ENCODE peak calls at places on chromosomes 3 and 15, in six cellular contexts. One of them, this sample, is unnamed.
A peak's percentile ranks its signal among the peaks of the same experiment; 100 is the strongest.

GRCh38 chr3:39264053-39264452 is 15.8 kb downstream of the CX3CR1 start:
- DNase-seq in A549: no peak
- DNase-seq in K562: no peak
- DNase-seq in tibial artery: no peak
- DNase-seq in PC-9: no peak
- DNase-seq in uterus: no peak
- DNase-seq in this sample: no peak

GRCh38 chr3:43260412-43260811 is 25.9 kb upstream of the SNRK start:
- DNase-seq in uterus: no peak
- DNase-seq in tibial artery: no peak
- DNase-seq in A549: peak; percentile 15
- DNase-seq in K562: peak; percentile 63
- DNase-seq in PC-9: no peak
- DNase-seq in this sample: no peak

GRCh38 chr3:117903226-117903625 is 1131.4 kb downstream of the IGSF11 start:
- DNase-seq in PC-9: no peak
- DNase-seq in K562: no peak
- DNase-seq in uterus: no peak
- DNase-seq in A549: no peak
- DNase-seq in tibial artery: no peak
- DNase-seq in this sample: no peak

GRCh38 chr15:78345726-78346125 is 5.6 kb downstream of the CRABP1 start:
- DNase-seq in A549: no peak
- DNase-seq in PC-9: no peak
- DNase-seq in tibial artery: no peak
- DNase-seq in uterus: no peak
- DNase-seq in K562: no peak
- DNase-seq in this sample: no peak

GRCh38 chr15:78872972-78873795 is 494 bp downstream of the MORF4L1 start:
- DNase-seq in PC-9: peak; percentile 90
- DNase-seq in K562: peak; percentile 67
- DNase-seq in A549: peak; percentile 97
- DNase-seq in tibial artery: peak; percentile 84
- DNase-seq in uterus: peak; percentile 72
- DNase-seq in this sample: peak; percentile 68

GRCh38 chr3:72036899-72037298 is 252.0 kb upstream of the PROK2 start:
- DNase-seq in tibial artery: no peak
- DNase-seq in A549: no peak
- DNase-seq in K562: no peak
- DNase-seq in PC-9: no peak
- DNase-seq in uterus: no peak
- DNase-seq in this sample: no peak

GRCh38 chr3:14623569-14624051 is 28.0 kb upstream of the CCDC174 start:
- DNase-seq in uterus: no peak
- DNase-seq in A549: no peak
- DNase-seq in K562: no peak
- DNase-seq in PC-9: no peak
- DNase-seq in tibial artery: no peak
- DNase-seq in this sample: no peak

GRCh38 chr3:48352546-48352945 is 19.1 kb upstream of the SPINK8 start:
- DNase-seq in PC-9: no peak
- DNase-seq in A549: no peak
- DNase-seq in uterus: no peak
- DNase-seq in tibial artery: no peak
- DNase-seq in K562: no peak
- DNase-seq in this sample: no peak

GRCh38 chr3:173553635-173554280 is 156.2 kb downstream of the NLGN1 start:
- DNase-seq in uterus: no peak
- DNase-seq in K562: no peak
- DNase-seq in tibial artery: no peak
- DNase-seq in A549: peak; percentile 15
- DNase-seq in PC-9: no peak
- DNase-seq in this sample: peak; percentile 33

GRCh38 chr3:154967090-154967489 is 113.0 kb upstream of the MME start:
- DNase-seq in PC-9: no peak
- DNase-seq in K562: no peak
- DNase-seq in uterus: no peak
- DNase-seq in tibial artery: no peak
- DNase-seq in A549: no peak
- DNase-seq in this sample: no peak

GRCh38 chr15:67601008-67601620 is 58.6 kb downstream of the MAP2K5 start:
- DNase-seq in tibial artery: no peak
- DNase-seq in A549: no peak
- DNase-seq in K562: no peak
- DNase-seq in uterus: no peak
- DNase-seq in PC-9: no peak
- DNase-seq in this sample: no peak

GRCh38 chr15:68676011-68676605 is 97.3 kb downstream of the CORO2B start:
- DNase-seq in A549: peak; percentile 27
- DNase-seq in K562: no peak
- DNase-seq in uterus: no peak
- DNase-seq in PC-9: no peak
- DNase-seq in tibial artery: peak; percentile 24
- DNase-seq in this sample: no peak

GRCh38 chr3:141410861-141411771 is 42.8 kb downstream of the ZBTB38 start:
- DNase-seq in K562: no peak
- DNase-seq in PC-9: peak; percentile 50
- DNase-seq in tibial artery: no peak
- DNase-seq in A549: peak; percentile 81
- DNase-seq in uterus: no peak
- DNase-seq in this sample: no peak

GRCh38 chr3:161069441-161070251 is 35.5 kb downstream of the B3GALNT1 start:
- DNase-seq in A549: peak; percentile 9
- DNase-seq in uterus: no peak
- DNase-seq in tibial artery: peak; percentile 77
- DNase-seq in K562: no peak
- DNase-seq in PC-9: peak; percentile 77
- DNase-seq in this sample: no peak

GRCh38 chr15:90836296-90836871 is 32.0 kb upstream of the FURIN start:
- DNase-seq in uterus: no peak
- DNase-seq in PC-9: no peak
- DNase-seq in K562: peak; percentile 66
- DNase-seq in tibial artery: no peak
- DNase-seq in A549: peak; percentile 53
- DNase-seq in this sample: no peak

GRCh38 chr15:31389576-31389975 is 62.9 kb downstream of the KLF13 start:
- DNase-seq in PC-9: no peak
- DNase-seq in tibial artery: no peak
- DNase-seq in uterus: no peak
- DNase-seq in A549: no peak
- DNase-seq in K562: no peak
- DNase-seq in this sample: no peak

GRCh38 chr3:128051837-128052766 is at the start of gene SEC61A1:
- DNase-seq in uterus: peak; percentile 96
- DNase-seq in PC-9: peak; percentile 78
- DNase-seq in tibial artery: peak; percentile 97
- DNase-seq in K562: peak; percentile 94
- DNase-seq in A549: peak; percentile 90
- DNase-seq in this sample: peak; percentile 81

GRCh38 chr3:5581743-5582142 is 394.2 kb downstream of the EDEM1 start:
- DNase-seq in uterus: no peak
- DNase-seq in K562: no peak
- DNase-seq in tibial artery: no peak
- DNase-seq in A549: no peak
- DNase-seq in PC-9: no peak
- DNase-seq in this sample: no peak

GRCh38 chr3:29649815-29650547 is 369.1 kb downstream of the RBMS3 start:
- DNase-seq in K562: no peak
- DNase-seq in tibial artery: no peak
- DNase-seq in A549: peak; percentile 11
- DNase-seq in uterus: no peak
- DNase-seq in PC-9: no peak
- DNase-seq in this sample: no peak

GRCh38 chr3:42665050-42665878 is 11.8 kb downstream of the ZBTB47 start:
- DNase-seq in A549: no peak
- DNase-seq in uterus: peak; percentile 11
- DNase-seq in tibial artery: peak; percentile 65
- DNase-seq in K562: no peak
- DNase-seq in PC-9: no peak
- DNase-seq in this sample: no peak

GRCh38 chr15:69279636-69280035 is 19.1 kb upstream of the PAQR5 start:
- DNase-seq in tibial artery: no peak
- DNase-seq in A549: no peak
- DNase-seq in PC-9: no peak
- DNase-seq in K562: no peak
- DNase-seq in uterus: no peak
- DNase-seq in this sample: no peak

GRCh38 chr3:38254872-38255271 is 10.7 kb upstream of the SLC22A13 start:
- DNase-seq in A549: no peak
- DNase-seq in PC-9: no peak
- DNase-seq in K562: no peak
- DNase-seq in uterus: no peak
- DNase-seq in tibial artery: no peak
- DNase-seq in this sample: no peak

GRCh38 chr3:31561891-31562290 is 29.2 kb downstream of the STT3B start:
- DNase-seq in tibial artery: no peak
- DNase-seq in K562: no peak
- DNase-seq in A549: no peak
- DNase-seq in PC-9: no peak
- DNase-seq in uterus: no peak
- DNase-seq in this sample: no peak

GRCh38 chr3:148023994-148024393 is 614.8 kb downstream of the ZIC1 start:
- DNase-seq in A549: no peak
- DNase-seq in K562: no peak
- DNase-seq in PC-9: no peak
- DNase-seq in tibial artery: no peak
- DNase-seq in uterus: no peak
- DNase-seq in this sample: no peak

GRCh38 chr3:121869731-121870130 is 24.5 kb upstream of the SLC15A2 start:
- DNase-seq in uterus: no peak
- DNase-seq in K562: no peak
- DNase-seq in PC-9: no peak
- DNase-seq in tibial artery: no peak
- DNase-seq in A549: no peak
- DNase-seq in this sample: no peak

GRCh38 chr3:136811701-136812100 is 7.2 kb upstream of the SLC35G2 start:
- DNase-seq in K562: no peak
- DNase-seq in tibial artery: no peak
- DNase-seq in A549: no peak
- DNase-seq in uterus: no peak
- DNase-seq in PC-9: no peak
- DNase-seq in this sample: no peak

DNA sequence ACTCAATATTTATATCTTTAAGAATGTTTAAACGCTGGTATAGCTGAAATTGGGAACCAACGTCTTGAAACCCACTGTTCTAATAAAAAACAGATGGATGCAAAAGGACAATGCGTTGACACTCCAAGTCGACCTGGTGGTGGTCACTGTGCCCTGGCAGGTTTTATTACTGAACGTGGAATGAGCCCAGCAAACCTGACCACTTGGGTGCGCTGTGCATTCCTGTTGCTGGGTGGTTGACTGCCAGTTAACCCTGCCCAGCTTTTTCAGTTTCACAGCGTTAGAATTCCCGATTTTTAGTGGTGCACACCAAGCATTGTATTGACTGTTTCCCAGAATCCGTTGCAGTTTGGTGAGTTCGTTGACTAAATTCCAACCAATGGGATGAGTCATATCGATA is 384.4 kb downstream of the OCA2 start:
- DNase-seq in PC-9: no peak
- DNase-seq in uterus: no peak
- DNase-seq in K562: no peak
- DNase-seq in tibial artery: no peak
- DNase-seq in A549: peak; percentile 14
- DNase-seq in this sample: peak; percentile 16
- H3K4me1 ChIP-seq in PC-9: no peaks in the 10 kb centered on the region
- H3K4me1 ChIP-seq in uterus: no peaks in the 10 kb centered on the region
- H3K4me1 ChIP-seq in K562: no peaks in the 10 kb centered on the region
- H3K4me1 ChIP-seq in tibial artery: no peaks in the 10 kb centered on the region
- H3K4me1 ChIP-seq in A549: no peaks in the 10 kb centered on the region
- H3K4me1 ChIP-seq in this sample: no peaks in the 10 kb centered on the region

DNA sequence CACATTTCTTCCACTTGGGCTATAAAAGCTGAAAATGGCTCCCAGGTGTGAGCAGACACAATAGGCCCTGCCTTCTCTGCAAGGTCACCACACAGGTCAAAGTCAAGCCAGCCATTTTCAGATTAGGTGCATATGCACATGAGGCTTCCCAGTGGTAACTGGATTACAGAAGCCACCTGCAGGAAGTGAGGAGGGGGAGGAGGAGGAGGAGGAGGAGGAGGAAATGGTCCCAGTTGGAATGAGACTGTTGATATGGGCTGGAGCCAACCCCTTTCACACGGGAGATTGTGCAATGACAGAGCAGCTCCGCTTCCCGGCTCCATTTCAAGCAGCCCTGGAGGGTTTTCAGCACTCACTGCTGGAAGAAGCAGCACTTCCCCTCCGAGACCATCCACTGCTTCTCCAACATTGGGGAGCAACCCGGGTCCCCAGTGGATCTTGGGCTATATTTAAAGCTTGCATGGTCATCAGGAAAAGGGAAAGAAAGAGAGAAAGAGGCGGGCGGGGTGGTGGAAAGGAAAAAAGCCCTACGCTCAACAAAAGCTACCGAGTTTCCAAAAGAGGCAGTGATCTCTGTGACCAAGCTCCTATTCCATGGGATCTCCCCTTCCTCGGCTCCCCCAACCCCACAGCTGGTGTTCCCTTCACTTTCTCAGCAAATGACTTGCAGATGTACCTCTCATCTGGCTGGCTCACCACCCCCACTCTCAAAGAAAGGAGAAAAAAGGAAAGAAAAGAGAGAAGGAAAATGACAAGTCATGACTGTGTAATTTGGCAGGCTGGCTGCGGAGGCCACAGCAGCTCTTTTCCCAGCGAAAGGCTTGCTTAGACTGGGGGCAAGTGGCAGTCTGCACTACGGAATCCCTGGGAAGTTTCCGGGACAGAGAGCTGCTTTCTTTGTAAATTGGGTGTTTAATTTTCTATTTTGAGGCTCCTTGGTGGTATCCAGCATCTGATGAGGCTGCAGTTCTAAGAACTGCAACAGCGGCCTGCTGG is 58.3 kb downstream of the LRIG1 start:
- DNase-seq in K562: no peak
- DNase-seq in A549: no peak
- DNase-seq in tibial artery: peak; percentile 83
- DNase-seq in PC-9: no peak
- DNase-seq in uterus: peak; percentile 83
- DNase-seq in this sample: peak; percentile 92
- H3K4me3 ChIP-seq in K562: no peak overlapping the region
- H3K4me3 ChIP-seq in A549: no peak overlapping the region
- H3K4me3 ChIP-seq in tibial artery: peak overlapping the region; percentile 17
- H3K4me3 ChIP-seq in PC-9: no peak overlapping the region
- H3K4me3 ChIP-seq in uterus: no peak overlapping the region
- H3K4me3 ChIP-seq in this sample: no peak overlapping the region

GRCh38 chr3:102699819-102700140 is 265.0 kb downstream of the ZPLD1 start:
- DNase-seq in tibial artery: no peak
- DNase-seq in PC-9: no peak
- DNase-seq in uterus: no peak
- DNase-seq in A549: no peak
- DNase-seq in K562: no peak
- DNase-seq in this sample: no peak
- H3K27ac ChIP-seq in tibial artery: no peak overlapping the region
- H3K27ac ChIP-seq in PC-9: no peak overlapping the region
- H3K27ac ChIP-seq in uterus: no peak overlapping the region
- H3K27ac ChIP-seq in A549: no peak overlapping the region
- H3K27ac ChIP-seq in K562: no peak overlapping the region
- H3K27ac ChIP-seq in this sample: no peak overlapping the region

DNA sequence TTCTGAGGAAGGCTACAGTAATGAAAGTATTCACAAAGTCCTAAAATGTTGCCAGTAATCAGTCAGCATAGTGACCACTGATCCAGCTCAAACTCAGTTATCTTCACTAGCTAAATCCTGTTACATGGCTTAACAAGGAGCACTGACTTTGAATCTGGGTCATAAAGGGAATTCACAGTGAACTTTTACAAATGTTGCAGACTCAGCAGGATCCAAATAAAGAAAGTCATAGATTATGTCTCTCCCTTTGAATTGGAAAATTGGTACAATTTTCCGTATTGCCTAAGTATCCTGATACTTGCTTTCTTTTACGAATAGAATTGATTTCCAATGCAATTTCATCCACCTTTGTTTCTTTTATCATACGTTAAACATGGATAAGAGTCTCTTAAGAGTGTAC is 431.5 kb upstream of the CNTN6 start:
- DNase-seq in uterus: no peak
- DNase-seq in K562: no peak
- DNase-seq in A549: no peak
- DNase-seq in tibial artery: no peak
- DNase-seq in PC-9: no peak
- DNase-seq in this sample: no peak
- H3K4me1 ChIP-seq in uterus: no peaks in the 10 kb centered on the region
- H3K4me1 ChIP-seq in K562: no peaks in the 10 kb centered on the region
- H3K4me1 ChIP-seq in A549: no peaks in the 10 kb centered on the region
- H3K4me1 ChIP-seq in tibial artery: no peaks in the 10 kb centered on the region
- H3K4me1 ChIP-seq in PC-9: no peaks in the 10 kb centered on the region
- H3K4me1 ChIP-seq in this sample: no peaks in the 10 kb centered on the region